ENCODE peak calls at places on chromosomes 4 and X, in six cellular contexts. One of them, this sample, is unnamed.

GRCh38 chrX:14027511-14028019 is 2.1 kb downstream of the GEMIN8 start:
- DNase-seq in D341Med: no peak
- DNase-seq in WERI-Rb-1: no peak
- DNase-seq in stimulated activated CD4-positive, alpha-beta T cell treated with anti-CD3 and anti-CD28 coated beads, Interleukin-2, amount 100 ng/mL, for 4 hours: no peak
- DNase-seq in GM04504: no peak
- DNase-seq in activated naive CD4-positive, alpha-beta T cell treated with anti-CD3 and anti-CD28 coated beads, Interleukin-2, amount 10 ng/mL, durations not matched to agents 7 days and 5 days: no peak
- DNase-seq in this sample: no peak

GRCh38 chrX:104922206-104922621 is 298.3 kb downstream of the TEX13A start:
- DNase-seq in stimulated activated CD4-positive, alpha-beta T cell treated with anti-CD3 and anti-CD28 coated beads, Interleukin-2, amount 100 ng/mL, for 4 hours: peak
- DNase-seq in WERI-Rb-1: peak
- DNase-seq in activated naive CD4-positive, alpha-beta T cell treated with anti-CD3 and anti-CD28 coated beads, Interleukin-2, amount 10 ng/mL, durations not matched to agents 7 days and 5 days: peak
- DNase-seq in D341Med: peak
- DNase-seq in GM04504: peak
- DNase-seq in this sample: no peak

GRCh38 chrX:40284852-40285251 is 187.1 kb upstream of the BCOR start:
- DNase-seq in activated naive CD4-positive, alpha-beta T cell treated with anti-CD3 and anti-CD28 coated beads, Interleukin-2, amount 10 ng/mL, durations not matched to agents 7 days and 5 days: no peak
- DNase-seq in WERI-Rb-1: no peak
- DNase-seq in D341Med: no peak
- DNase-seq in stimulated activated CD4-positive, alpha-beta T cell treated with anti-CD3 and anti-CD28 coated beads, Interleukin-2, amount 100 ng/mL, for 4 hours: no peak
- DNase-seq in GM04504: no peak
- DNase-seq in this sample: no peak

GRCh38 chr4:153573221-153573620 is 107.1 kb downstream of the TMEM131L start:
- DNase-seq in WERI-Rb-1: no peak
- DNase-seq in GM04504: no peak
- DNase-seq in activated naive CD4-positive, alpha-beta T cell treated with anti-CD3 and anti-CD28 coated beads, Interleukin-2, amount 10 ng/mL, durations not matched to agents 7 days and 5 days: no peak
- DNase-seq in D341Med: no peak
- DNase-seq in stimulated activated CD4-positive, alpha-beta T cell treated with anti-CD3 and anti-CD28 coated beads, Interleukin-2, amount 100 ng/mL, for 4 hours: no peak
- DNase-seq in this sample: no peak

GRCh38 chr4:119152741-119153140 is 17.1 kb downstream of the MYOZ2 start:
- DNase-seq in D341Med: no peak
- DNase-seq in WERI-Rb-1: no peak
- DNase-seq in GM04504: peak
- DNase-seq in activated naive CD4-positive, alpha-beta T cell treated with anti-CD3 and anti-CD28 coated beads, Interleukin-2, amount 10 ng/mL, durations not matched to agents 7 days and 5 days: no peak
- DNase-seq in stimulated activated CD4-positive, alpha-beta T cell treated with anti-CD3 and anti-CD28 coated beads, Interleukin-2, amount 100 ng/mL, for 4 hours: no peak
- DNase-seq in this sample: no peak

GRCh38 chr4:129323630-129324029 is 227.7 kb downstream of the C4orf33 start:
- DNase-seq in WERI-Rb-1: no peak
- DNase-seq in stimulated activated CD4-positive, alpha-beta T cell treated with anti-CD3 and anti-CD28 coated beads, Interleukin-2, amount 100 ng/mL, for 4 hours: no peak
- DNase-seq in GM04504: no peak
- DNase-seq in activated naive CD4-positive, alpha-beta T cell treated with anti-CD3 and anti-CD28 coated beads, Interleukin-2, amount 10 ng/mL, durations not matched to agents 7 days and 5 days: no peak
- DNase-seq in D341Med: no peak
- DNase-seq in this sample: no peak

GRCh38 chr4:98873059-98873458 is 55.9 kb downstream of the EIF4E start:
- DNase-seq in stimulated activated CD4-positive, alpha-beta T cell treated with anti-CD3 and anti-CD28 coated beads, Interleukin-2, amount 100 ng/mL, for 4 hours: no peak
- DNase-seq in WERI-Rb-1: no peak
- DNase-seq in D341Med: no peak
- DNase-seq in GM04504: peak
- DNase-seq in activated naive CD4-positive, alpha-beta T cell treated with anti-CD3 and anti-CD28 coated beads, Interleukin-2, amount 10 ng/mL, durations not matched to agents 7 days and 5 days: no peak
- DNase-seq in this sample: no peak

GRCh38 chr4:182897601-182898478 is 19.3 kb downstream of the DCTD start:
- DNase-seq in D341Med: no peak
- DNase-seq in stimulated activated CD4-positive, alpha-beta T cell treated with anti-CD3 and anti-CD28 coated beads, Interleukin-2, amount 100 ng/mL, for 4 hours: no peak
- DNase-seq in WERI-Rb-1: no peak
- DNase-seq in activated naive CD4-positive, alpha-beta T cell treated with anti-CD3 and anti-CD28 coated beads, Interleukin-2, amount 10 ng/mL, durations not matched to agents 7 days and 5 days: no peak
- DNase-seq in GM04504: no peak
- DNase-seq in this sample: no peak

GRCh38 chr4:22338806-22339205 is 177.1 kb downstream of the ADGRA3 start:
- DNase-seq in GM04504: no peak
- DNase-seq in D341Med: no peak
- DNase-seq in stimulated activated CD4-positive, alpha-beta T cell treated with anti-CD3 and anti-CD28 coated beads, Interleukin-2, amount 100 ng/mL, for 4 hours: no peak
- DNase-seq in activated naive CD4-positive, alpha-beta T cell treated with anti-CD3 and anti-CD28 coated beads, Interleukin-2, amount 10 ng/mL, durations not matched to agents 7 days and 5 days: no peak
- DNase-seq in WERI-Rb-1: peak
- DNase-seq in this sample: no peak

GRCh38 chr4:10831727-10832408 is 147.3 kb upstream of the CLNK start:
- DNase-seq in WERI-Rb-1: no peak
- DNase-seq in stimulated activated CD4-positive, alpha-beta T cell treated with anti-CD3 and anti-CD28 coated beads, Interleukin-2, amount 100 ng/mL, for 4 hours: no peak
- DNase-seq in GM04504: no peak
- DNase-seq in D341Med: no peak
- DNase-seq in activated naive CD4-positive, alpha-beta T cell treated with anti-CD3 and anti-CD28 coated beads, Interleukin-2, amount 10 ng/mL, durations not matched to agents 7 days and 5 days: no peak
- DNase-seq in this sample: no peak

GRCh38 chrX:14920196-14920595 is 47.0 kb downstream of the MOSPD2 start:
- DNase-seq in D341Med: no peak
- DNase-seq in WERI-Rb-1: no peak
- DNase-seq in stimulated activated CD4-positive, alpha-beta T cell treated with anti-CD3 and anti-CD28 coated beads, Interleukin-2, amount 100 ng/mL, for 4 hours: no peak
- DNase-seq in GM04504: peak
- DNase-seq in activated naive CD4-positive, alpha-beta T cell treated with anti-CD3 and anti-CD28 coated beads, Interleukin-2, amount 10 ng/mL, durations not matched to agents 7 days and 5 days: no peak
- DNase-seq in this sample: no peak

GRCh38 chr4:2484993-2485392 is 16.1 kb downstream of the RNF4 start:
- DNase-seq in D341Med: no peak
- DNase-seq in stimulated activated CD4-positive, alpha-beta T cell treated with anti-CD3 and anti-CD28 coated beads, Interleukin-2, amount 100 ng/mL, for 4 hours: peak
- DNase-seq in GM04504: no peak
- DNase-seq in WERI-Rb-1: no peak
- DNase-seq in activated naive CD4-positive, alpha-beta T cell treated with anti-CD3 and anti-CD28 coated beads, Interleukin-2, amount 10 ng/mL, durations not matched to agents 7 days and 5 days: peak
- DNase-seq in this sample: no peak

GRCh38 chrX:68114573-68115199 is 318.6 kb downstream of the OPHN1 start:
- DNase-seq in stimulated activated CD4-positive, alpha-beta T cell treated with anti-CD3 and anti-CD28 coated beads, Interleukin-2, amount 100 ng/mL, for 4 hours: no peak
- DNase-seq in WERI-Rb-1: no peak
- DNase-seq in D341Med: no peak
- DNase-seq in activated naive CD4-positive, alpha-beta T cell treated with anti-CD3 and anti-CD28 coated beads, Interleukin-2, amount 10 ng/mL, durations not matched to agents 7 days and 5 days: no peak
- DNase-seq in GM04504: no peak
- DNase-seq in this sample: no peak

GRCh38 chr4:8554555-8555100 is 25.6 kb upstream of the GPR78 start:
- DNase-seq in WERI-Rb-1: no peak
- DNase-seq in GM04504: no peak
- DNase-seq in stimulated activated CD4-positive, alpha-beta T cell treated with anti-CD3 and anti-CD28 coated beads, Interleukin-2, amount 100 ng/mL, for 4 hours: no peak
- DNase-seq in D341Med: no peak
- DNase-seq in activated naive CD4-positive, alpha-beta T cell treated with anti-CD3 and anti-CD28 coated beads, Interleukin-2, amount 10 ng/mL, durations not matched to agents 7 days and 5 days: no peak
- DNase-seq in this sample: no peak

GRCh38 chr4:39032218-39033085 is at the start of gene TMEM156:
- DNase-seq in WERI-Rb-1: no peak
- DNase-seq in stimulated activated CD4-positive, alpha-beta T cell treated with anti-CD3 and anti-CD28 coated beads, Interleukin-2, amount 100 ng/mL, for 4 hours: peak
- DNase-seq in activated naive CD4-positive, alpha-beta T cell treated with anti-CD3 and anti-CD28 coated beads, Interleukin-2, amount 10 ng/mL, durations not matched to agents 7 days and 5 days: peak
- DNase-seq in GM04504: no peak
- DNase-seq in D341Med: no peak
- DNase-seq in this sample: no peak

GRCh38 chrX:34365482-34365881 is 233.4 kb upstream of the FAM47A start:
- DNase-seq in stimulated activated CD4-positive, alpha-beta T cell treated with anti-CD3 and anti-CD28 coated beads, Interleukin-2, amount 100 ng/mL, for 4 hours: no peak
- DNase-seq in GM04504: peak
- DNase-seq in D341Med: peak
- DNase-seq in WERI-Rb-1: no peak
- DNase-seq in activated naive CD4-positive, alpha-beta T cell treated with anti-CD3 and anti-CD28 coated beads, Interleukin-2, amount 10 ng/mL, durations not matched to agents 7 days and 5 days: no peak
- DNase-seq in this sample: no peak

GRCh38 chr4:5758741-5759140 is 47.7 kb downstream of the EVC start:
- DNase-seq in D341Med: no peak
- DNase-seq in WERI-Rb-1: no peak
- DNase-seq in activated naive CD4-positive, alpha-beta T cell treated with anti-CD3 and anti-CD28 coated beads, Interleukin-2, amount 10 ng/mL, durations not matched to agents 7 days and 5 days: no peak
- DNase-seq in stimulated activated CD4-positive, alpha-beta T cell treated with anti-CD3 and anti-CD28 coated beads, Interleukin-2, amount 100 ng/mL, for 4 hours: peak
- DNase-seq in GM04504: peak
- DNase-seq in this sample: no peak

GRCh38 chrX:22310779-22311178 is 38.1 kb downstream of the CBLL2 start:
- DNase-seq in GM04504: no peak
- DNase-seq in WERI-Rb-1: no peak
- DNase-seq in activated naive CD4-positive, alpha-beta T cell treated with anti-CD3 and anti-CD28 coated beads, Interleukin-2, amount 10 ng/mL, durations not matched to agents 7 days and 5 days: no peak
- DNase-seq in D341Med: no peak
- DNase-seq in stimulated activated CD4-positive, alpha-beta T cell treated with anti-CD3 and anti-CD28 coated beads, Interleukin-2, amount 100 ng/mL, for 4 hours: no peak
- DNase-seq in this sample: no peak

GRCh38 chr4:99076292-99076976 is 12.2 kb downstream of the ADH5 start:
- DNase-seq in D341Med: no peak
- DNase-seq in GM04504: no peak
- DNase-seq in WERI-Rb-1: no peak
- DNase-seq in stimulated activated CD4-positive, alpha-beta T cell treated with anti-CD3 and anti-CD28 coated beads, Interleukin-2, amount 100 ng/mL, for 4 hours: no peak
- DNase-seq in activated naive CD4-positive, alpha-beta T cell treated with anti-CD3 and anti-CD28 coated beads, Interleukin-2, amount 10 ng/mL, durations not matched to agents 7 days and 5 days: no peak
- DNase-seq in this sample: no peak

GRCh38 chr4:39865280-39865679 is 112.4 kb downstream of the PDS5A start:
- DNase-seq in WERI-Rb-1: no peak
- DNase-seq in stimulated activated CD4-positive, alpha-beta T cell treated with anti-CD3 and anti-CD28 coated beads, Interleukin-2, amount 100 ng/mL, for 4 hours: no peak
- DNase-seq in activated naive CD4-positive, alpha-beta T cell treated with anti-CD3 and anti-CD28 coated beads, Interleukin-2, amount 10 ng/mL, durations not matched to agents 7 days and 5 days: no peak
- DNase-seq in D341Med: no peak
- DNase-seq in GM04504: no peak
- DNase-seq in this sample: no peak

GRCh38 chr4:80307774-80308465 is 27.6 kb upstream of the CFAP299 start:
- DNase-seq in D341Med: peak
- DNase-seq in WERI-Rb-1: peak
- DNase-seq in stimulated activated CD4-positive, alpha-beta T cell treated with anti-CD3 and anti-CD28 coated beads, Interleukin-2, amount 100 ng/mL, for 4 hours: no peak
- DNase-seq in activated naive CD4-positive, alpha-beta T cell treated with anti-CD3 and anti-CD28 coated beads, Interleukin-2, amount 10 ng/mL, durations not matched to agents 7 days and 5 days: no peak
- DNase-seq in GM04504: peak
- DNase-seq in this sample: no peak

GRCh38 chrX:37347420-37347819 is 1.7 kb upstream of the PRRG1 start:
- DNase-seq in activated naive CD4-positive, alpha-beta T cell treated with anti-CD3 and anti-CD28 coated beads, Interleukin-2, amount 10 ng/mL, durations not matched to agents 7 days and 5 days: no peak
- DNase-seq in stimulated activated CD4-positive, alpha-beta T cell treated with anti-CD3 and anti-CD28 coated beads, Interleukin-2, amount 100 ng/mL, for 4 hours: no peak
- DNase-seq in WERI-Rb-1: no peak
- DNase-seq in GM04504: no peak
- DNase-seq in D341Med: no peak
- DNase-seq in this sample: no peak

GRCh38 chr4:101977096-101977495 is 186.6 kb downstream of the BANK1 start:
- DNase-seq in D341Med: no peak
- DNase-seq in GM04504: peak
- DNase-seq in activated naive CD4-positive, alpha-beta T cell treated with anti-CD3 and anti-CD28 coated beads, Interleukin-2, amount 10 ng/mL, durations not matched to agents 7 days and 5 days: no peak
- DNase-seq in stimulated activated CD4-positive, alpha-beta T cell treated with anti-CD3 and anti-CD28 coated beads, Interleukin-2, amount 100 ng/mL, for 4 hours: no peak
- DNase-seq in WERI-Rb-1: no peak
- DNase-seq in this sample: no peak

GRCh38 chrX:104852241-104852640 is 286.2 kb downstream of the IL1RAPL2 start:
- DNase-seq in GM04504: no peak
- DNase-seq in WERI-Rb-1: no peak
- DNase-seq in activated naive CD4-positive, alpha-beta T cell treated with anti-CD3 and anti-CD28 coated beads, Interleukin-2, amount 10 ng/mL, durations not matched to agents 7 days and 5 days: no peak
- DNase-seq in stimulated activated CD4-positive, alpha-beta T cell treated with anti-CD3 and anti-CD28 coated beads, Interleukin-2, amount 100 ng/mL, for 4 hours: no peak
- DNase-seq in D341Med: no peak
- DNase-seq in this sample: no peak

GRCh38 chr4:6686104-6686787 is 7.4 kb upstream of the S100P start:
- DNase-seq in D341Med: no peak
- DNase-seq in GM04504: no peak
- DNase-seq in stimulated activated CD4-positive, alpha-beta T cell treated with anti-CD3 and anti-CD28 coated beads, Interleukin-2, amount 100 ng/mL, for 4 hours: no peak
- DNase-seq in WERI-Rb-1: no peak
- DNase-seq in activated naive CD4-positive, alpha-beta T cell treated with anti-CD3 and anti-CD28 coated beads, Interleukin-2, amount 10 ng/mL, durations not matched to agents 7 days and 5 days: no peak
- DNase-seq in this sample: no peak

GRCh38 chr4:27604692-27605091 is 744.1 kb downstream of the STIM2 start:
- DNase-seq in WERI-Rb-1: no peak
- DNase-seq in activated naive CD4-positive, alpha-beta T cell treated with anti-CD3 and anti-CD28 coated beads, Interleukin-2, amount 10 ng/mL, durations not matched to agents 7 days and 5 days: no peak
- DNase-seq in D341Med: no peak
- DNase-seq in GM04504: no peak
- DNase-seq in stimulated activated CD4-positive, alpha-beta T cell treated with anti-CD3 and anti-CD28 coated beads, Interleukin-2, amount 100 ng/mL, for 4 hours: no peak
- DNase-seq in this sample: no peak

GRCh38 chrX:69503835-69504625 is at the start of gene NALF2:
- DNase-seq in GM04504: no peak
- DNase-seq in activated naive CD4-positive, alpha-beta T cell treated with anti-CD3 and anti-CD28 coated beads, Interleukin-2, amount 10 ng/mL, durations not matched to agents 7 days and 5 days: peak
- DNase-seq in WERI-Rb-1: peak
- DNase-seq in D341Med: peak
- DNase-seq in stimulated activated CD4-positive, alpha-beta T cell treated with anti-CD3 and anti-CD28 coated beads, Interleukin-2, amount 100 ng/mL, for 4 hours: peak
- DNase-seq in this sample: no peak